ENCODE peak calls at places on chromosomes 3 and 15, in eight cellular contexts. G, P, S, O, B, Z, F and I are unnamed samples.
A peak's percentile ranks its signal among the peaks of the same experiment; 100 is the strongest.

GRCh38 chr15:72130272-72130671 is 12.1 kb downstream of the SENP8 start:
- DNase-seq in F (no peak), Z (no peak), S (no peak), P (no peak), B (no peak), G (no peak), O (no peak), I (no peak)

GRCh38 chr3:150727653-150728502 is 24.2 kb upstream of the ERICH6 start:
- DNase-seq in P (no peak), B (no peak), G (no peak), O (peak; percentile 55), Z (peak; percentile 79), S (no peak), F (no peak), I (no peak)

GRCh38 chr15:68775671-68776476 is 44.8 kb downstream of the ANP32A start:
- DNase-seq in P (peak; percentile 48), O (no peak), B (no peak), G (peak; percentile 91), Z (peak; percentile 85), S (peak; percentile 72), F (no peak), I (peak; percentile 92)

GRCh38 chr3:134477938-134478337 is 7.8 kb downstream of the ANAPC13 start:
- DNase-seq in Z (no peak), P (no peak), B (no peak), G (no peak), F (no peak), S (peak; percentile 73), O (no peak), I (no peak)

GRCh38 chr3:40828741-40829415 is 304.1 kb downstream of the ZNF621 start:
- DNase-seq in O (no peak), F (no peak), B (no peak), Z (no peak), S (no peak), P (no peak), G (no peak), I (no peak)

GRCh38 chr3:113231827-113232253 is 20.5 kb downstream of the BOC start:
- DNase-seq in S (peak; percentile 94), B (no peak), O (peak; percentile 78), P (peak; percentile 89), Z (no peak), G (no peak), F (peak; percentile 95), I (no peak)

GRCh38 chr3:175940881-175941280 is 1081.7 kb downstream of the NAALADL2 start:
- DNase-seq in B (no peak), O (no peak), F (peak; percentile 47), S (no peak), P (no peak), Z (peak; percentile 31), G (no peak), I (no peak)

GRCh38 chr15:63899193-63899592 is 65.4 kb upstream of the HERC1 start:
- DNase-seq in S (no peak), F (no peak), B (no peak), O (no peak), G (peak; percentile 72), P (no peak), Z (no peak), I (no peak)

GRCh38 chr3:37447732-37448131 is 273.4 kb upstream of the LRRFIP2 start:
- DNase-seq in Z (no peak), S (no peak), P (no peak), O (no peak), G (no peak), B (no peak), F (no peak), I (no peak)

GRCh38 chr3:16587703-16588070 is 17.5 kb downstream of the DAZL start:
- DNase-seq in Z (no peak), O (no peak), G (no peak), F (no peak), P (peak; percentile 47), B (no peak), S (peak; percentile 36), I (no peak)

GRCh38 chr3:151403246-151403645 is 18.7 kb upstream of the P2RY12 start:
- DNase-seq in F (peak; percentile 15), O (no peak), S (peak; percentile 93), P (peak; percentile 83), Z (no peak), G (no peak), B (no peak), I (no peak)

GRCh38 chr3:187967982-187968381 is 186.0 kb upstream of the LPP start:
- DNase-seq in O (peak; percentile 71), F (peak; percentile 61), P (peak; percentile 62), Z (no peak), S (peak; percentile 28), G (no peak), B (no peak), I (no peak)

GRCh38 chr3:122392868-122393844 is 9.2 kb downstream of the FAM162A start:
- DNase-seq in S (peak; percentile 60), P (peak; percentile 72), O (peak; percentile 64), Z (no peak), F (peak; percentile 71), G (no peak), B (no peak), I (no peak)

GRCh38 chr3:171056528-171056927 is 30.0 kb upstream of the SLC2A2 start:
- DNase-seq in S (peak; percentile 82), O (peak; percentile 37), P (peak; percentile 73), G (no peak), B (no peak), F (peak; percentile 72), Z (no peak), I (no peak)

GRCh38 chr3:20258371-20258770 is 72.4 kb upstream of the SGO1 start:
- DNase-seq in O (no peak), P (no peak), F (no peak), S (no peak), G (no peak), B (no peak), Z (no peak), I (no peak)

GRCh38 chr3:141796436-141797166 is 33.4 kb downstream of the GRK7 start:
- DNase-seq in S (peak; percentile 85), B (peak; percentile 33), F (no peak), Z (peak; percentile 20), G (no peak), O (peak; percentile 83), P (peak; percentile 72), I (no peak)

GRCh38 chr3:56928379-56929068 is 126.8 kb upstream of the ARHGEF3 start:
- DNase-seq in F (no peak), P (peak; percentile 43), O (no peak), Z (no peak), S (peak; percentile 57), G (no peak), B (no peak), I (no peak)

GRCh38 chr3:187130346-187131066 is 8.8 kb downstream of the RPL39L start:
- DNase-seq in F (peak; percentile 65), Z (no peak), O (peak; percentile 74), G (no peak), S (peak; percentile 75), B (peak; percentile 20), P (peak; percentile 63), I (no peak)

DNA sequence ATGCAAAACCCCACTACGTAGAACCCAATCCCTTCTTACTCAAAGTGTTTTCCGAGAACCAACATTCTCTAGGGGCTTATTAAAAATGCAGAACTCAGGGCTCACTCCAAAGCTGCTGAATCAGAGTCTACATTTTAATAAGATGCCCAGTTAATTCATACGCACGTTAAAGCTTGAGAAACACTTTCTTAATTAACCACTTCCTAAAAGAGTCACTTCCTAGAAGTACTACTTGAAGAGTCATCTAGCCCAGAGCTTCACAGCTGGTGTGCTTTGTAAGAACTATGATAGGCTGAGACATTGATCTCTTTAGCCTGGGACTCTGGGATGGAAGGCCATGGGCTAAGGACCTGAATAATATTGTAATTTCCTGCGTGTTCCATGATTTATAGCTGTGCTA is 9.0 kb downstream of the COL6A5 start:
- DNase-seq in G (no peak), S (peak; percentile 15), P (peak; percentile 36), B (no peak), F (no peak), O (no peak), Z (no peak), I (no peak)
- H3K27ac ChIP-seq in G (no peak overlapping the region), S (no peak overlapping the region), P (no peak overlapping the region), B (no peak overlapping the region), F (no peak overlapping the region), O (no peak overlapping the region), Z (no peak overlapping the region), I (no peak overlapping the region)

GRCh38 chr3:81043660-81044199 is 717.7 kb downstream of the GBE1 start:
- DNase-seq in G (no peak), O (no peak), P (no peak), B (no peak), F (no peak), Z (no peak), S (no peak), I (no peak)

GRCh38 chr3:81041331-81041730 is 720.1 kb downstream of the GBE1 start:
- DNase-seq in Z (no peak), P (peak; percentile 0), B (no peak), G (no peak), F (peak; percentile 27), S (peak; percentile 35), O (no peak), I (no peak)

GRCh38 chr3:81043009-81043408 is 718.4 kb downstream of the GBE1 start:
- DNase-seq in O (no peak), B (no peak), P (no peak), G (no peak), S (no peak), Z (no peak), F (no peak), I (no peak)

GRCh38 chr3:81048058-81048665 is 713.3 kb downstream of the GBE1 start:
- DNase-seq in F (no peak), G (no peak), O (no peak), Z (no peak), S (no peak), P (no peak), B (no peak), I (no peak)

GRCh38 chr3:81045976-81046375 is 715.5 kb downstream of the GBE1 start:
- DNase-seq in S (peak; percentile 42), O (no peak), P (no peak), G (no peak), Z (no peak), B (no peak), F (peak; percentile 18), I (no peak)
- H3K27ac ChIP-seq in S (no peak overlapping the region), O (no peak overlapping the region), P (no peak overlapping the region), G (no peak overlapping the region), Z (no peak overlapping the region), B (no peak overlapping the region), F (no peak overlapping the region), I (no peak overlapping the region)

DNA sequence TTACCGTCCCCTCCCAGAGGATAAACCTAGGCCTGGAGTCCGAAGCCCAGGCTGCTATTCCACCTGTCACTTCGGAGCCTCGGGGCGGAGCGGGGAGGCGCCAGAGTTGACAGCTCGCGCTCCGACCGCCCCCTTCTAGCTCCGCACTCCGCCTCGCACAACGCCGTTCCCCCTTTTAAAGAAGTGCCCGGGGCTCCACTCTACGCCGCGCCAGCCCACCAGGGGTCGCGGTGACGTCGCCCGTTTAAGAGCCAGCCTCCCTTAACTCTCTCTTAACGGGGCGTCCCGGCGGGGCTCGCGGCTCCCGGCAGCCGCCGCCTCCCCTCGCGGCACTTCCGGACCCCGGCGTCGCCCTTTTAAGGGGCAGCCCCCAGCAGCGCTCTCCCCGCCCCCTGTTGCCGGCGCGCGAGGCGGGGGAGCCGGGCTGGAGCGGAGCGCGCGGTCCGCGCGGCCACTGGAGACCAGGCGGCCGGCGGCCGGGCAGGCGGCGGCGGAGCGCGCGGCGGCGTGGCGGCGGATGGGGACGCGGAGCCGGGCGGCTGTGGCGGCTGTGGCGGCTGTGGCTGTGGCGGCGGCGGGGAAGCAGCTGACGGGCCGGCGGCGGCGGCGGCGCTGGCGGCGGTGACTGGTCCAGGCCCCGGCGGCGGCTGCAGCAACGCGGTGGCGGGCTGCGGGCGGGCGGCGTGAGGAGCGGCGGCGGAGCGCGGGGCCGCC is at the start of gene INAFM2:
- DNase-seq in Z (peak; percentile 93), F (peak; percentile 93), O (peak; percentile 96), B (peak; percentile 86), G (peak; percentile 97), P (peak; percentile 90), S (peak; percentile 94), I (peak; percentile 92)
- H3K27ac ChIP-seq in Z (peak within 1 kb of the TSS; percentile 87), F (no peak within 1 kb of the TSS), O (peak within 1 kb of the TSS; percentile 24), B (peak within 1 kb of the TSS; percentile 39), G (peak within 1 kb of the TSS; percentile 95), P (no peak within 1 kb of the TSS), S (no peak within 1 kb of the TSS), I (peak within 1 kb of the TSS; percentile 86)

GRCh38 chr3:147372525-147373027 is 33.8 kb downstream of the ZIC4 start:
- DNase-seq in G (no peak), O (no peak), P (no peak), Z (no peak), F (no peak), S (no peak), B (no peak), I (no peak)
- H3K27ac ChIP-seq in G (no peak overlapping the region), O (no peak overlapping the region), P (no peak overlapping the region), Z (no peak overlapping the region), F (no peak overlapping the region), S (no peak overlapping the region), B (no peak overlapping the region), I (no peak overlapping the region)